ENCODE peak calls at places on chromosomes 16 and 17, in seven cellular contexts. A is fibroblast of pulmonary artery, Q is omental fat pad, W is MM.1S, Z is NCI-H2081, J is AG10803, L is tibial nerve. V is an unnamed sample.

GRCh38 chr17:34570491-34570890 is 8.9 kb upstream of the TMEM132E start:
- DNase-seq in Z (no peak), Q (no peak), L (no peak), A (no peak), W (no peak), J (no peak), V (no peak)

GRCh38 chr17:40850287-40850972 is 16.6 kb downstream of the KRT12 start:
- DNase-seq in L (no peak), W (no peak), Q (no peak), J (no peak), A (peak; percentile 8), Z (no peak), V (no peak)

GRCh38 chr17:55420067-55420775 is 1.4 kb downstream of the MMD start:
- DNase-seq in A (no peak), L (no peak), J (no peak), Z (no peak), Q (no peak), W (no peak), V (no peak)

GRCh38 chr16:79980650-79981521 is 380.3 kb upstream of the MAF start:
- DNase-seq in A (no peak), J (no peak), Q (no peak), Z (no peak), W (no peak), L (no peak), V (no peak)

GRCh38 chr17:6279659-6280058 is 155.3 kb downstream of the AIPL1 start:
- DNase-seq in Q (no peak), A (no peak), L (no peak), J (no peak), W (peak; percentile 86), Z (peak; percentile 22), V (peak; percentile 49)

GRCh38 chr16:30009990-30010816 is 624 bp downstream of the DOC2A start:
- DNase-seq in L (no peak), A (no peak), J (no peak), W (no peak), Z (no peak), Q (no peak), V (no peak)

GRCh38 chr17:82808921-82809905 is 30.6 kb downstream of the ZNF750 start:
- DNase-seq in Z (peak; percentile 40), A (no peak), Q (no peak), L (no peak), W (no peak), J (no peak), V (peak; percentile 3)

GRCh38 chr16:3884398-3884797 is 3.9 kb upstream of the CREBBP start:
- DNase-seq in L (no peak), J (no peak), W (no peak), Q (no peak), A (no peak), Z (no peak), V (no peak)

GRCh38 chr17:43679911-43680310 is 18.2 kb upstream of the MEOX1 start:
- DNase-seq in Q (no peak), W (no peak), J (no peak), L (no peak), Z (no peak), A (no peak), V (no peak)

GRCh38 chr17:35051579-35052239 is 11.8 kb downstream of the RFFL start:
- DNase-seq in A (peak; percentile 18), W (peak; percentile 33), Q (no peak), Z (no peak), L (no peak), J (peak; percentile 50), V (no peak)

GRCh38 chr16:7132465-7132864 is 200.2 kb upstream of the RBFOX1 start:
- DNase-seq in J (no peak), Q (no peak), W (no peak), Z (no peak), A (no peak), L (no peak), V (no peak)